ENCODE peak calls at places on chromosome 11, in four cellular contexts. T is brain microvascular endothelial cell, D is OCI-LY7, H is dorsolateral prefrontal cortex. I is an unnamed sample.

GRCh38 chr11:13324709-13325108 is 47.1 kb downstream of the BMAL1 start:
- DNase-seq in H (peak; percentile 30), D (no peak), T (no peak), I (no peak)

GRCh38 chr11:44926036-44926435 is 24.6 kb downstream of the TP53I11 start:
- DNase-seq in D (no peak), T (no peak), H (no peak), I (no peak)

GRCh38 chr11:129576652-129577051 is 201.0 kb downstream of the BARX2 start:
- DNase-seq in T (no peak), H (no peak), D (no peak), I (no peak)

GRCh38 chr11:32087602-32088001 is 3.3 kb upstream of the RCN1 start:
- DNase-seq in D (no peak), T (peak; percentile 81), H (no peak), I (no peak)

GRCh38 chr11:72243567-72244316 is at the start of gene PHOX2A:
- DNase-seq in H (no peak), T (no peak), D (no peak), I (no peak)

GRCh38 chr11:85886089-85887056 is 31.2 kb downstream of the CCDC83 start:
- DNase-seq in D (no peak), T (no peak), H (no peak), I (no peak)

GRCh38 chr11:68643576-68643975 is 40.8 kb upstream of the GAL start:
- DNase-seq in H (no peak), T (peak; percentile 27), D (no peak), I (no peak)

GRCh38 chr11:44780940-44781631 is 54.3 kb downstream of the TSPAN18 start:
- DNase-seq in T (peak; percentile 49), D (no peak), H (no peak), I (no peak)

GRCh38 chr11:119641991-119642745 is 86.8 kb downstream of the NECTIN1 start:
- DNase-seq in D (peak; percentile 55), H (no peak), T (peak; percentile 4), I (no peak)

GRCh38 chr11:3169952-3170755 is 5.0 kb upstream of the OSBPL5 start:
- DNase-seq in T (no peak), H (no peak), D (no peak), I (no peak)

GRCh38 chr11:76790251-76790650 is 7.1 kb downstream of the TSKU start:
- DNase-seq in D (no peak), T (no peak), H (no peak), I (no peak)
- H3K4me3 ChIP-seq in D (no peak overlapping the region), T (no peak overlapping the region), H (no peak overlapping the region), I (no peak overlapping the region)

GRCh38 chr11:57481915-57482781 is 21.8 kb downstream of the RTN4RL2 start:
- DNase-seq in T (no peak), H (no peak), D (no peak), I (no peak)

GRCh38 chr11:57481315-57481714 is 21.0 kb downstream of the RTN4RL2 start:
- DNase-seq in D (no peak), H (no peak), T (no peak), I (no peak)

GRCh38 chr11:57484141-57484710 is 23.9 kb downstream of the RTN4RL2 start:
- DNase-seq in D (peak; percentile 79), T (no peak), H (no peak), I (no peak)

GRCh38 chr11:57483570-57483934 is 23.2 kb downstream of the RTN4RL2 start:
- DNase-seq in T (no peak), H (no peak), D (no peak), I (no peak)

GRCh38 chr11:57482782-57483569 is 22.6 kb downstream of the RTN4RL2 start:
- DNase-seq in H (no peak), T (peak; percentile 5), D (peak; percentile 57), I (no peak)
- TF ChIP-seq CTCF in H (peak; percentile 37), T (peak; percentile 60), D (peak; percentile 76), I (peak; percentile 84)

DNA sequence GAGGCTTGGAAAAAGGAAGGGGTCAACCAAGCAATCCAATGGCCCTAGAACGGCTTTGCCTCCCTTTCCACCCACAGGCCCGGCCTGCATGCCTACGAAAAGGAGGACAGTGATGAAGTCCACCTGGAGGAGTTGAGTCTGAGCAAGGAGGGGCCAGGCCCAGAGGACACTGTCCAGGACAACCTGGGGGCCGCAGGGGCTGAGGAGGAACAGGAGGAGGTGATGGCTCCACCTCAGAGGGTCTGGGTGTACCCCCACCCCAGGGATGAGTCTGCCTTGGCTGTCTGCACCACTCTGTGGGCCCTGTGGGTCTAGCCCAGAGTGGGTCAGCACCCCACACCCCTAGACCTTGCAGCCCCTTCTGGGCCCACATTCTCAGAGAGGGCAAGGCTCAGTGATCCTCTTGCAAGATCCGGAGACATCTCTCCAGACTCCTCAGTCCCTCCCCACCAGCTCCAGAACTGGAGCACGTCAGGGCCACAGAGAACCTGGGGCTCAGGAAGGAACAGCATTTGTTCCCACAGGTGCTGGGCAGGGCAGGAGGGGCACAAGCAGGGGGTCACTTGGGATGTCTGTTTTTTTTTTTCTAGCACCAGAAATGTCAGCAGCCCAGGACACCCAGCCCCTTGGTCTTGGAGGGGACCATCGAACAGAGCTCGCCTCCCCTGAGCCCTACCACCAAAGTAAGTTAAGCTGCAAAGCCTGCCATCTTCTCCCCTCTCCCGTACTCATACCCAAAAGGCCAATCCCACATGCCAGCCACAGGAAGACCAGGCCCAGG is 8.2 kb downstream of the PRR33 start:
- DNase-seq in H (no peak), T (no peak), D (no peak), I (no peak)
- H3K4me3 ChIP-seq in H (no peak overlapping the region), T (no peak overlapping the region), D (no peak overlapping the region), I (no peak overlapping the region)

GRCh38 chr11:115132829-115133228 is 371.4 kb downstream of the CADM1 start:
- DNase-seq in T (no peak), D (peak; percentile 14), H (no peak), I (no peak)
- TF ChIP-seq CTCF in T (peak; percentile 6), D (peak; percentile 64), H (no peak), I (peak; percentile 76)

DNA sequence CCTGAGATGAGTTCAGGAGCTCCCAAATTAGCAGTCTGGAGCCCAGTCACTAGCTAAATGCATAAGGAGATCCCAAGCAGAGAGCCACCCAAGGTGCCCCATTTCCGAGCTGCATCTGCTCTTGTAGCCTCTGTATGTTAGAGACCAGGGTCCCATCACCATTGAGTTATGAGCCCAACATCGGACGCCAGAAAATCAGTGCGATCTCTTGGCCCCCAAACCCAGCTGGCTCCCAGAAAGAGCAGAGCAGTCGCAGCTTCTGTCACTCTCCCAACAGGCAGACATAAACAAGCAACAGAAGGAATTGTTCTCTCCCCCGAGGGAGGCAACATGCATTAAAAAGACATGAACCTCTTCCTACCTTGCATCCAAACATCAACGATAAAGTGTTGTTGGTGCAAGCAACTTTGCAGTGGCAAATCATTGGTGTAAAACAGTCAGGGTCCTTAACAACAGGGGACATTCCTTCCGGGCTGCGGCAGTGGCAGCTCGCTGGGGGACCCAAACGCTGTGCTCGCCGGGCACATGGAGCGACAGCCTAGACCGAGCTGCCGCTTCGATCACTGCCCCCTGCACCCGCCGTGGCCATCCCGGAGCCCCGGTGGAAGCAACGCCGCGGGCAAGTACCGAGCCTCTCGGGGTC is 907.1 kb downstream of the DLG2 start:
- DNase-seq in D (no peak), T (no peak), H (peak; percentile 11), I (no peak)
- H3K4me3 ChIP-seq in D (no peak overlapping the region), T (peak overlapping the region; percentile 49), H (peak overlapping the region; percentile 69), I (no peak overlapping the region)

GRCh38 chr11:17328856-17329490 is 22.6 kb upstream of the NCR3LG1 start:
- DNase-seq in H (no peak), T (no peak), D (no peak), I (no peak)
- TF ChIP-seq CTCF in H (no peak), T (peak; percentile 26), D (no peak), I (peak; percentile 21)

GRCh38 chr11:65390099-65390941 is 3.9 kb downstream of the FRMD8 start:
- DNase-seq in D (no peak), H (peak; percentile 23), T (no peak), I (no peak)
- H3K4me3 ChIP-seq in D (no peak overlapping the region), H (peak overlapping the region; percentile 15), T (peak overlapping the region; percentile 24), I (no peak overlapping the region)

GRCh38 chr11:100687630-100688395 is 725 bp downstream of the ARHGAP42 start:
- DNase-seq in H (peak; percentile 32), T (peak; percentile 72), D (no peak), I (no peak)
- TF ChIP-seq CTCF in H (no peak), T (peak; percentile 81), D (no peak), I (peak; percentile 83)

GRCh38 chr11:108666373-108666772 is 1.5 kb downstream of the DDX10 start:
- DNase-seq in D (no peak), T (no peak), H (no peak), I (no peak)

GRCh38 chr11:108662700-108663099 is 2.2 kb upstream of the DDX10 start:
- DNase-seq in D (peak; percentile 86), T (no peak), H (no peak), I (peak; percentile 75)

GRCh38 chr11:108664241-108664640 is 628 bp upstream of the DDX10 start:
- DNase-seq in T (no peak), D (no peak), H (no peak), I (no peak)

GRCh38 chr11:108664730-108665525 is at the start of gene DDX10:
- DNase-seq in H (peak; percentile 96), T (peak; percentile 97), D (peak; percentile 98), I (peak; percentile 93)

DNA sequence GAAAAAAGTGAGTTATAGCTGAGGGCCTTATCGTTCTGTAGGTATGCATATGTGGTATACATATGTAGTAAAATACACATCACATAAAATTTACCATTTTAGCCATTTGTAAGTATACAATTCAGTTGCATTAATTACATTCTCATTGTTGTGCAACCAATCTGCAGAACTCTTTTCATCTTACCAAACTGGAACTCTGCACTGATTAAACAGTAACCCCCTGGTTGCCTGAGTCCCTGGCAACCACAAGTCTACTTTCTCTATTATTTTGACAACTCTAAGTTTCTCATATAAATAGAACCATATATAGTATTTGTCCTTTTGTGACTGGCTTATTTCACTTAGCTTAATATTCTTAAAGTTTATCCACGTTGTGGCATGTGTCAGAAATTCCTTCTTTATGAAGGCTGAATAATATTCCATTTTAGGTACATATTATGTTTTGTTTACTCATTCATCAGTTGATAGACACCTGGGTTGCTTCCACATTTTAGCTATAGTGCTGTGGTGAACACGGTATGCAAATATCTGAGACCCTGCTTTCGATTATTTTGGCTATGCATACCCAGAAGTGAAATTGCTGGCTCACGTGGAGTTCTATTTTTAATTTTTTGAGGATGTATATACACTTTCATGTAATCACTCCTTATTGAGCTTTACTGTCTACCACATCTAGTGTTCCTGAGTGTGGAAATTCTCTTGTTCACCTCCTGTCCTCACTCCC is 1.6 kb upstream of the DDX10 start:
- DNase-seq in H (no peak), T (no peak), D (peak; percentile 66), I (peak; percentile 64)
- H3K4me3 ChIP-seq in H (no peak overlapping the region), T (no peak overlapping the region), D (peak overlapping the region; percentile 16), I (no peak overlapping the region)

I was measured in GM12864.